ENCODE peak calls at places on chromosomes 5 and 9, in five cellular contexts. N is IMR-90, O is A549, I is dorsolateral prefrontal cortex, S is body of pancreas. D is an unnamed sample.

GRCh38 chr9:131727184-131727785 is 12.6 kb downstream of the RAPGEF1 start:
- DNase-seq in N (peak; percentile 24), O (no peak), I (no peak), S (no peak), D (no peak)

GRCh38 chr9:135144581-135145108 is 57.2 kb downstream of the OLFM1 start:
- DNase-seq in N (no peak), O (no peak), I (no peak), S (peak; percentile 47), D (no peak)

GRCh38 chr5:139808481-139809330 is 13.1 kb downstream of the PSD2 start:
- DNase-seq in N (peak; percentile 24), O (no peak), I (no peak), S (no peak), D (no peak)

GRCh38 chr5:24505291-24505690 is 139.5 kb downstream of the CDH10 start:
- DNase-seq in N (no peak), O (no peak), I (no peak), S (no peak), D (no peak)

GRCh38 chr5:78547731-78548189 is 100.8 kb downstream of the LHFPL2 start:
- DNase-seq in N (peak; percentile 84), O (no peak), I (no peak), S (peak; percentile 59), D (no peak)

GRCh38 chr5:2797160-2797559 is 45.7 kb upstream of the IRX2 start:
- DNase-seq in N (no peak), O (no peak), I (no peak), S (peak; percentile 13), D (no peak)

GRCh38 chr9:106019017-106019692 is 324.8 kb downstream of the TMEM38B start:
- DNase-seq in N (no peak), O (no peak), I (no peak), S (no peak), D (no peak)

GRCh38 chr5:168877132-168877895 is 298.1 kb upstream of the PANK3 start:
- DNase-seq in N (no peak), O (no peak), I (no peak), S (peak; percentile 60), D (no peak)

GRCh38 chr5:15609076-15609725 is 109.2 kb downstream of the FBXL7 start:
- DNase-seq in N (no peak), O (no peak), I (no peak), S (no peak), D (no peak)

GRCh38 chr9:128393171-128393761 is 22.1 kb downstream of the URM1 start:
- DNase-seq in N (no peak), O (no peak), I (peak; percentile 88), S (no peak), D (peak; percentile 45)

GRCh38 chr5:160439205-160439600 is 17.5 kb downstream of the PTTG1 start:
- DNase-seq in N (peak; percentile 64), O (peak; percentile 91), I (peak; percentile 89), S (peak; percentile 92), D (peak; percentile 77)

GRCh38 chr5:14781106-14781505 is 90.5 kb downstream of the ANKH start:
- DNase-seq in N (peak; percentile 18), O (no peak), I (no peak), S (no peak), D (no peak)

GRCh38 chr9:126452036-126452595 is 125.5 kb downstream of the MVB12B start:
- DNase-seq in N (no peak), O (no peak), I (no peak), S (no peak), D (no peak)

GRCh38 chr9:137437691-137438590 is 3.2 kb downstream of the ENTPD8 start:
- DNase-seq in N (no peak), O (no peak), I (no peak), S (no peak), D (no peak)

GRCh38 chr5:151673421-151673820 is 13.3 kb downstream of the SPARC start:
- DNase-seq in N (no peak), O (no peak), I (no peak), S (no peak), D (no peak)
- H3K27ac ChIP-seq in N (peak overlapping the region; percentile 71), O (no peak overlapping the region), I (peak overlapping the region; percentile 76), S (no peak overlapping the region), D (no peak overlapping the region)

GRCh38 chr9:136355616-136356557 is 7.7 kb downstream of the DNLZ start:
- DNase-seq in N (no peak), O (no peak), I (no peak), S (no peak), D (no peak)

GRCh38 chr9:136352682-136353081 is 10.9 kb downstream of the DNLZ start:
- DNase-seq in N (no peak), O (no peak), I (no peak), S (no peak), D (no peak)

GRCh38 chr9:136353088-136353487 is 10.5 kb downstream of the DNLZ start:
- DNase-seq in N (no peak), O (no peak), I (no peak), S (no peak), D (no peak)

GRCh38 chr9:136354592-136355085 is 8.9 kb downstream of the DNLZ start:
- DNase-seq in N (peak; percentile 27), O (peak; percentile 23), I (no peak), S (no peak), D (no peak)

GRCh38 chr9:136353757-136354488 is 9.6 kb downstream of the DNLZ start:
- DNase-seq in N (no peak), O (no peak), I (no peak), S (no peak), D (no peak)
- H3K27ac ChIP-seq in N (peak overlapping the region; percentile 3), O (no peak overlapping the region), I (no peak overlapping the region), S (no peak overlapping the region), D (no peak overlapping the region)

GRCh38 chr5:173887610-173888472 is at the start of gene CPEB4:
- DNase-seq in N (peak; percentile 99), O (peak; percentile 99), I (peak; percentile 100), S (peak; percentile 100), D (peak; percentile 99)

GRCh38 chr5:173890195-173890951 is 2.2 kb downstream of the CPEB4 start:
- DNase-seq in N (peak; percentile 30), O (no peak), I (peak; percentile 71), S (peak; percentile 50), D (peak; percentile 53)

GRCh38 chr5:173893192-173893561 is 5.0 kb downstream of the CPEB4 start:
- DNase-seq in N (no peak), O (no peak), I (no peak), S (no peak), D (no peak)

GRCh38 chr5:173888473-173889135 is 455 bp downstream of the CPEB4 start:
- DNase-seq in N (peak; percentile 24), O (no peak), I (no peak), S (peak; percentile 34), D (no peak)

GRCh38 chr5:173891367-173891766 is 3.2 kb downstream of the CPEB4 start:
- DNase-seq in N (no peak), O (no peak), I (no peak), S (no peak), D (no peak)
- H3K27ac ChIP-seq in N (no peak overlapping the region), O (peak overlapping the region; percentile 85), I (peak overlapping the region; percentile 98), S (peak overlapping the region; percentile 93), D (peak overlapping the region; percentile 40)

GRCh38 chr9:98995971-98996504 is 52.3 kb downstream of the COL15A1 start:
- DNase-seq in N (no peak), O (no peak), I (no peak), S (no peak), D (no peak)
- H3K27ac ChIP-seq in N (no peak overlapping the region), O (no peak overlapping the region), I (no peak overlapping the region), S (no peak overlapping the region), D (no peak overlapping the region)

GRCh38 chr5:154708207-154708606 is 47.0 kb upstream of the LARP1 start:
- DNase-seq in N (no peak), O (no peak), I (no peak), S (no peak), D (no peak)
- H3K27ac ChIP-seq in N (no peak overlapping the region), O (no peak overlapping the region), I (no peak overlapping the region), S (no peak overlapping the region), D (no peak overlapping the region)

GRCh38 chr5:92979716-92980115 is 601.3 kb downstream of the NR2F1-AS1 start:
- DNase-seq in N (no peak), O (no peak), I (no peak), S (no peak), D (no peak)
- H3K27ac ChIP-seq in N (no peak overlapping the region), O (no peak overlapping the region), I (no peak overlapping the region), S (no peak overlapping the region), D (peak overlapping the region; percentile 36)

DNA sequence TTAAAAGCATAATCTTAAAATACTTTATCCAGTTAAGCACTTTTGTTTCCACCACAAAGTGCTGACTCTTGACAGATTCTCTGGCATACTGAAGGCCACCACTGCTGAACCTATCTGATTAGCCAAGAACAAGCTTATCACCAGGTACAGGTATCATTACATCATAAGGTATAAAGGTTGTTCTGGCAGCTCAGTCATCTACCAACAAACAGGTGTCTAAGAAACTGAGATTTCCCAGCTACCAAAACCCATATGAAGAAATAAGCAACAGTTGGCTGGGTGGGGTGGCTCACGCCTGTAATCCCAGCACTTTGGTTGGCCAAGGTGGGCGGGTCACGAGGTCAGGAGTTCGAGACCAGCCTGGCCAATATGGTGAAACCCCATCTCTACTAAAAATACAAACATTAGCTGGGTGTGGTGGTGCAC is 5.0 kb downstream of the MTMR12 start:
- DNase-seq in N (no peak), O (no peak), I (no peak), S (peak; percentile 72), D (no peak)
- H3K27ac ChIP-seq in N (no peak overlapping the region), O (no peak overlapping the region), I (no peak overlapping the region), S (peak overlapping the region; percentile 88), D (no peak overlapping the region)

GRCh38 chr5:79771387-79771786 is 81.8 kb downstream of the CMYA5 start:
- DNase-seq in N (peak; percentile 29), O (no peak), I (no peak), S (no peak), D (no peak)
- H3K27ac ChIP-seq in N (no peak overlapping the region), O (no peak overlapping the region), I (no peak overlapping the region), S (no peak overlapping the region), D (no peak overlapping the region)

GRCh38 chr5:31851290-31851689 is 212.4 kb downstream of the PDZD2 start:
- DNase-seq in N (no peak), O (no peak), I (no peak), S (no peak), D (no peak)

GRCh38 chr5:31855527-31855862 is 216.6 kb downstream of the PDZD2 start:
- DNase-seq in N (no peak), O (no peak), I (no peak), S (no peak), D (no peak)

GRCh38 chr5:31854625-31855526 is 215.9 kb downstream of the PDZD2 start:
- DNase-seq in N (no peak), O (peak; percentile 42), I (peak; percentile 57), S (peak; percentile 47), D (peak; percentile 53)

GRCh38 chr5:31854181-31854624 is 215.3 kb downstream of the PDZD2 start:
- DNase-seq in N (peak; percentile 26), O (no peak), I (no peak), S (peak; percentile 18), D (peak; percentile 37)

DNA sequence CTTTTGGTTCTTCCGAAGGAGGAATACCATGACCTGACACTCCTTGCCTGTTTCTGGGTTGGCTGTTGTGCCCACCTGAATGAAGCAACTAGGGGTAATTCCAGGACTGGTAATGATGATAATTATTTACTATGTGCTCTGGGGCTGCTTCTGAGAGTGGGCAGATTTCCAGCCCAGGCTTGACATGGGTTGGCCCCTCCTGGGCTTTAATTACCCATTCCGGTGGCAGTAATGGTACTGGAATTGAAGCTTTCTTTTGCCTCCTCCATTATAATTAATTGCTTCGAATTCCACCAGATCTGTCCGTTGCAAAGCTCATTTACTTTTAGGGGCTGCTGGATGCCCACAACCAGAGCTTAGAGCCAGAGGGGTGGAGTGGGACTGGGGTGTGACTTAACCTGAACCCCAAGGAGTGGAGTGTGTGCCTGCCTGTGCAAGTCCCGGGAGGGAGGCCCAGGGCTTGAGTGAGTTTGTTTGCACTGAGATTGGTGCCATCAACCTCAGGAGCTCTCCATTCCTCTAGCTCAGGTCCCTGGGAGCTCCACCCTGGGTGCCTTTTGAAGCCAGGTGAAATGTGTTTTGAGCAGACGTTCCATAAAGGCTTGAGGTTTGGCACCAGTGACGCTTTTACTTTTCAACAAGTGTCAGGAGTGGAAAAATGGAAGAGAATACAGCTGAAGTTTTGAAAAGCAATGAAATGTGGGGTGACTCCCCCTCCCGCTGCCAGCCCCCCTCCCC is 214.6 kb downstream of the PDZD2 start:
- DNase-seq in N (no peak), O (no peak), I (no peak), S (no peak), D (no peak)
- H3K27ac ChIP-seq in N (no peak overlapping the region), O (no peak overlapping the region), I (peak overlapping the region; percentile 93), S (no peak overlapping the region), D (peak overlapping the region; percentile 82)